ENCODE peak calls at places on chromosome 22, in eight cellular contexts. One of them, this sample, is unnamed.
A peak's percentile ranks its signal among the peaks of the same experiment; 100 is the strongest.

GRCh38 chr22:27482414-27482813 is 319.1 kb downstream of the MN1 start:
- DNase-seq in osteocyte: no peak
- DNase-seq in neural progenitor cell: no peak
- DNase-seq in CD8-positive, alpha-beta T cell: no peak
- DNase-seq in endothelial cell: no peak
- DNase-seq in breast epithelium: no peak
- DNase-seq in brain microvascular endothelial cell: no peak
- DNase-seq in GM13976: no peak
- DNase-seq in this sample: no peak

GRCh38 chr22:17158568-17159503 is at the start of gene HDHD5:
- DNase-seq in osteocyte: peak; percentile 93
- DNase-seq in neural progenitor cell: peak; percentile 94
- DNase-seq in CD8-positive, alpha-beta T cell: peak; percentile 85
- DNase-seq in endothelial cell: peak; percentile 87
- DNase-seq in breast epithelium: peak; percentile 86
- DNase-seq in brain microvascular endothelial cell: peak; percentile 63
- DNase-seq in GM13976: peak; percentile 94
- DNase-seq in this sample: peak; percentile 76

GRCh38 chr22:30985561-30986208 is 16.6 kb downstream of the TUG1 start:
- DNase-seq in osteocyte: no peak
- DNase-seq in neural progenitor cell: no peak
- DNase-seq in CD8-positive, alpha-beta T cell: no peak
- DNase-seq in endothelial cell: no peak
- DNase-seq in breast epithelium: no peak
- DNase-seq in brain microvascular endothelial cell: no peak
- DNase-seq in GM13976: no peak
- DNase-seq in this sample: no peak

GRCh38 chr22:40641269-40641668 is 4.8 kb upstream of the MRTFA start:
- DNase-seq in osteocyte: no peak
- DNase-seq in neural progenitor cell: no peak
- DNase-seq in CD8-positive, alpha-beta T cell: no peak
- DNase-seq in endothelial cell: no peak
- DNase-seq in breast epithelium: no peak
- DNase-seq in brain microvascular endothelial cell: no peak
- DNase-seq in GM13976: no peak
- DNase-seq in this sample: no peak

GRCh38 chr22:37501610-37502341 is 15.6 kb upstream of the MFNG start:
- DNase-seq in osteocyte: no peak
- DNase-seq in neural progenitor cell: no peak
- DNase-seq in CD8-positive, alpha-beta T cell: no peak
- DNase-seq in endothelial cell: no peak
- DNase-seq in breast epithelium: peak; percentile 80
- DNase-seq in brain microvascular endothelial cell: peak; percentile 77
- DNase-seq in GM13976: no peak
- DNase-seq in this sample: no peak

GRCh38 chr22:36334838-36335603 is 52.7 kb downstream of the MYH9 start:
- DNase-seq in osteocyte: no peak
- DNase-seq in neural progenitor cell: peak; percentile 78
- DNase-seq in CD8-positive, alpha-beta T cell: no peak
- DNase-seq in endothelial cell: no peak
- DNase-seq in breast epithelium: no peak
- DNase-seq in brain microvascular endothelial cell: no peak
- DNase-seq in GM13976: no peak
- DNase-seq in this sample: no peak

GRCh38 chr22:23415490-23415851 is 164.6 kb downstream of the IGLL1 start:
- DNase-seq in osteocyte: no peak
- DNase-seq in neural progenitor cell: no peak
- DNase-seq in CD8-positive, alpha-beta T cell: no peak
- DNase-seq in endothelial cell: no peak
- DNase-seq in breast epithelium: no peak
- DNase-seq in brain microvascular endothelial cell: no peak
- DNase-seq in GM13976: no peak
- DNase-seq in this sample: no peak

GRCh38 chr22:36073476-36073875 is 44.9 kb upstream of the RBFOX2 start:
- DNase-seq in osteocyte: no peak
- DNase-seq in neural progenitor cell: no peak
- DNase-seq in CD8-positive, alpha-beta T cell: no peak
- DNase-seq in endothelial cell: no peak
- DNase-seq in breast epithelium: no peak
- DNase-seq in brain microvascular endothelial cell: no peak
- DNase-seq in GM13976: no peak
- DNase-seq in this sample: no peak

GRCh38 chr22:30187726-30188407 is 58.7 kb downstream of the LIF start:
- DNase-seq in osteocyte: no peak
- DNase-seq in neural progenitor cell: no peak
- DNase-seq in CD8-positive, alpha-beta T cell: no peak
- DNase-seq in endothelial cell: no peak
- DNase-seq in breast epithelium: no peak
- DNase-seq in brain microvascular endothelial cell: no peak
- DNase-seq in GM13976: no peak
- DNase-seq in this sample: no peak

GRCh38 chr22:29004647-29005371 is 56.8 kb downstream of the C22orf31 start:
- DNase-seq in osteocyte: no peak
- DNase-seq in neural progenitor cell: peak; percentile 94
- DNase-seq in CD8-positive, alpha-beta T cell: no peak
- DNase-seq in endothelial cell: peak; percentile 47
- DNase-seq in breast epithelium: no peak
- DNase-seq in brain microvascular endothelial cell: no peak
- DNase-seq in GM13976: no peak
- DNase-seq in this sample: no peak

DNA sequence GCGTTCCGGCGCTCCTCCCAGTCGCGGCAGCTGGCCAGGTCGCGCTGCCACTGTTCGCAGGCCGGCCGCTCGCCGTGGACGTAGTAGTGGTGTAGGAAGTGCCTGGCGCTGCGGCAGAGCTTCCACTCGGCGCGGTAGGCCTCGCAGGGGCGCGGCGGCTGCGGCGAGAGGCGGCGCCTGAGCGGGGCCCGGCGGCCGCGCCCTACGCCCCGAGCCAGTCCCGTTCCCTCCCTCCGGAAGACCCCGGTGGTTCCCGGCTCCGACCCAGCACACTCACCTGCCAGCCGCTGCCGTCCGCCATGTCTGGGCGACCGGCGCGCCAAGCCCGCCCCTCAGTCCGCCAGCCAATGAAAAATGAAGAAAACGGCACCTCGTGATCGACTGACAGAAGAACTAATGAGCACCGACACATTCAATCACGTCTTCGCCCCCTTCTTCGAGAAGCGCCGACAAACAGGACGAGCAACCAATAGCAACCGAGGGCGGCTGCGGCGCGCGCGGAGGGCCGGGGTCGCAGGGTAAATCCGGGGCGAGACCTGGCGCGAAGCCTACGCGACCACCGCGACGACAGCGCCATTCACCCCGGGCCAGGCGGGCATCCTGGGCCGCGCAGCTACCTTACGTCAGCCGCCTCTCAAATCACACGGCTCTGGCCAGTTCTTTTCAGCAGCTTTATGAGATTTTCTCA is at the start of gene C22orf39:
- DNase-seq in osteocyte: peak; percentile 94
- DNase-seq in neural progenitor cell: peak; percentile 97
- DNase-seq in CD8-positive, alpha-beta T cell: peak; percentile 81
- DNase-seq in endothelial cell: peak; percentile 82
- DNase-seq in breast epithelium: peak; percentile 87
- DNase-seq in brain microvascular endothelial cell: peak; percentile 92
- DNase-seq in GM13976: peak; percentile 98
- DNase-seq in this sample: peak; percentile 74
- TF ChIP-seq CTCF in osteocyte: no peak
- TF ChIP-seq CTCF in neural progenitor cell: no peak
- TF ChIP-seq CTCF in CD8-positive, alpha-beta T cell: no peak
- TF ChIP-seq CTCF in endothelial cell: no peak
- TF ChIP-seq CTCF in breast epithelium: no peak
- TF ChIP-seq CTCF in brain microvascular endothelial cell: no peak
- TF ChIP-seq CTCF in GM13976: no peak
- TF ChIP-seq CTCF in this sample: no peak

DNA sequence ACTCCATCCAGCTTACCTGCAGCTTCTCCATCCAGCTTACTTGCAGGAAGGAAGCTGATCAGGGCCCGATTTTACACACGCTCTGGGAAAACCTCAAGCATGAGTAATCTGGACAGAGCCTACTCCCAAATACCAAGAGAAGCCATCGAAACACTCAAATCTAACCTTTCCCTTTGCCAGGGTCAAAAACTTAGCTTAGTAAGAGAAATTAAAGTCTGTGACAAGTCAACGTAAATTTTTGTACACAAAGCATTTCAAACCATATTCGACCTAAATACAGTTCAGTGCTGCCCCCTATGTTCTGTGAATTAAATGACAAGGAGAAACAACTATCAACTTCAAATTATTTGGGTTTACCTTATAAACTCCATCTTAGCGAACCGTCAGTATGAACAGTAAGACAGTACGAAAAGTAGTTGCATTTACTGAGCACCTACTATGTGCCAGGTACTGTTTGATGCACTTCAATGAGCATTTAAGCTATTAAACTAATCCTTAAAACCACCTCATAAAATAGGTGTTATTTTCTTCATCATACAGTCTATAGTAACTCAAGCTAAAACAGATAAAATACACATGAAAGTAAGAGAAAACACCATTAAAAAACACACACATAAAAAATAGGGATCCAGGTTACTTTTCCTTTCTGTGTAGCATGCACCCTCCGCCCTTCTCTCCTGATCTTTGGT is 36.9 kb downstream of the ARFGAP3 start:
- DNase-seq in osteocyte: peak; percentile 36
- DNase-seq in neural progenitor cell: peak; percentile 40
- DNase-seq in CD8-positive, alpha-beta T cell: no peak
- DNase-seq in endothelial cell: no peak
- DNase-seq in breast epithelium: peak; percentile 27
- DNase-seq in brain microvascular endothelial cell: peak; percentile 40
- DNase-seq in GM13976: no peak
- DNase-seq in this sample: no peak
- TF ChIP-seq CTCF in osteocyte: peak; percentile 65
- TF ChIP-seq CTCF in neural progenitor cell: peak; percentile 68
- TF ChIP-seq CTCF in CD8-positive, alpha-beta T cell: no peak
- TF ChIP-seq CTCF in endothelial cell: peak; percentile 85
- TF ChIP-seq CTCF in breast epithelium: no peak
- TF ChIP-seq CTCF in brain microvascular endothelial cell: peak; percentile 47
- TF ChIP-seq CTCF in GM13976: no peak
- TF ChIP-seq CTCF in this sample: no peak

GRCh38 chr22:46357186-46357500 is 21.6 kb downstream of the TRMU start:
- DNase-seq in osteocyte: no peak
- DNase-seq in neural progenitor cell: no peak
- DNase-seq in CD8-positive, alpha-beta T cell: no peak
- DNase-seq in endothelial cell: no peak
- DNase-seq in breast epithelium: no peak
- DNase-seq in brain microvascular endothelial cell: no peak
- DNase-seq in GM13976: no peak
- DNase-seq in this sample: no peak
- TF ChIP-seq CTCF in osteocyte: no peak
- TF ChIP-seq CTCF in neural progenitor cell: no peak
- TF ChIP-seq CTCF in CD8-positive, alpha-beta T cell: no peak
- TF ChIP-seq CTCF in endothelial cell: no peak
- TF ChIP-seq CTCF in breast epithelium: no peak
- TF ChIP-seq CTCF in brain microvascular endothelial cell: peak; percentile 18
- TF ChIP-seq CTCF in GM13976: no peak
- TF ChIP-seq CTCF in this sample: no peak

DNA sequence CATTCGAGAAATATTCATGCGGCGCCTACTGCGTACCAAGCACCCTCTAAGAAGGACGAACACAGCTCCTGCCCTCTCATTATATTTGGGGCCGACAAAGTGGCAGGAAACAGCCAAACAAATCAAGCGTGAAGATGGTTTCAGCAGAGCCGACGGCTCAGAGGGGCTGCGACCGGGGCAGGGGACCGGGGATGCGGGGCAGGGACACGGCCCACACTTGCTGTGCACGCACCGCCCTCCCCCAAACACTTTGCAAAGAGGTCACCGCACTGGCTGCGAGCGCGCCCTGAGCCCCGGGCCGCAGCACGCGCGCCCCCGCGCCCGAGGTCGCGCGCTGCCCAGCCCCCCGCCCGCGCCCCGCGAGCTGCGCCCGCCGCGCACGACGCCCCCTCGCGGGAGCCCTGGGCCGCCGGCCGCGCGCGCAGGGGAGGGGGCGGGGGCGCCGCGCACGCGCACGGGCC is 255 bp upstream of the SYNGR1 start:
- DNase-seq in osteocyte: no peak
- DNase-seq in neural progenitor cell: peak; percentile 88
- DNase-seq in CD8-positive, alpha-beta T cell: no peak
- DNase-seq in endothelial cell: peak; percentile 26
- DNase-seq in breast epithelium: no peak
- DNase-seq in brain microvascular endothelial cell: no peak
- DNase-seq in GM13976: peak; percentile 77
- DNase-seq in this sample: no peak
- TF ChIP-seq CTCF in osteocyte: no peak
- TF ChIP-seq CTCF in neural progenitor cell: no peak
- TF ChIP-seq CTCF in CD8-positive, alpha-beta T cell: no peak
- TF ChIP-seq CTCF in endothelial cell: no peak
- TF ChIP-seq CTCF in breast epithelium: no peak
- TF ChIP-seq CTCF in brain microvascular endothelial cell: no peak
- TF ChIP-seq CTCF in GM13976: peak; percentile 16
- TF ChIP-seq CTCF in this sample: no peak

DNA sequence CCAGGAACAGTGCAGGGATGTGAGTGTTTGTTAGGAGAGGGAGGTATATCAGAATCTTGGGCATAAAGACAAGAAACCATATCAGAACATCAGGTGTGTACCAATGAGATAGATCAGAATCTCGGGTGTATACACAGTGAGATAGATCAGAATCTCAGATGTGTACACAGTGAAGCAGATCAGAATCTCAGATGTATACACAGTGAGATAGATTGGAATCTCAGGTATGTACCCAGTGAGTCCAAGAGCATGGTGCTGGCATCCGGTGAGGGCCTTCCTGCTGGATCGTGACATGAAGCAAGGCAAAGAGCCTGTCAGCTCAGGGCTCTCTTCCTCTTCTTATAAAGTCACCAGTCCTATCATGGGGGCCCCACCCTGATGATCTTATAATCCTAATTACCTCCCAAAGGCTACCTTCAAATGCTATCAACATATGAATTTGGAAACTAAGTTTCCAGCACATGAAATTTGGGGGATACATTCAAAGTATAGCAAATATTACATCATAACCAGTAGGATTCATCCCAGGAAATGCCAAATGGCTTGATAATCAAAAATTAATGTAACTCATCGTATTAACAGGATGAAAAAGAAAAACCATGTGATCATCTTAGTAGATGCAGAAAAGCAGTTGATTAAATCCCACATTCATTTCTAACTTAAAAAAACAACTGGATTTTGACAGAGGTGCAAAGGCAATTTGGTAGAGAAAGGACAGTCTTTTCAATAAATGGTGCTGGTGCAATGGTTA is 28.6 kb downstream of the PPARA start:
- DNase-seq in osteocyte: no peak
- DNase-seq in neural progenitor cell: no peak
- DNase-seq in CD8-positive, alpha-beta T cell: no peak
- DNase-seq in endothelial cell: no peak
- DNase-seq in breast epithelium: no peak
- DNase-seq in brain microvascular endothelial cell: no peak
- DNase-seq in GM13976: no peak
- DNase-seq in this sample: no peak
- TF ChIP-seq CTCF in osteocyte: no peak
- TF ChIP-seq CTCF in neural progenitor cell: no peak
- TF ChIP-seq CTCF in CD8-positive, alpha-beta T cell: no peak
- TF ChIP-seq CTCF in endothelial cell: no peak
- TF ChIP-seq CTCF in breast epithelium: no peak
- TF ChIP-seq CTCF in brain microvascular endothelial cell: no peak
- TF ChIP-seq CTCF in GM13976: no peak
- TF ChIP-seq CTCF in this sample: no peak

GRCh38 chr22:32411829-32412592 is at the start of gene RTCB:
- DNase-seq in osteocyte: peak; percentile 96
- DNase-seq in neural progenitor cell: peak; percentile 94
- DNase-seq in CD8-positive, alpha-beta T cell: peak; percentile 91
- DNase-seq in endothelial cell: peak; percentile 91
- DNase-seq in breast epithelium: peak; percentile 89
- DNase-seq in brain microvascular endothelial cell: peak; percentile 94
- DNase-seq in GM13976: peak; percentile 87
- DNase-seq in this sample: peak; percentile 93
- TF ChIP-seq CTCF in osteocyte: no peak
- TF ChIP-seq CTCF in neural progenitor cell: peak; percentile 5
- TF ChIP-seq CTCF in CD8-positive, alpha-beta T cell: no peak
- TF ChIP-seq CTCF in endothelial cell: no peak
- TF ChIP-seq CTCF in breast epithelium: no peak
- TF ChIP-seq CTCF in brain microvascular endothelial cell: no peak
- TF ChIP-seq CTCF in GM13976: no peak
- TF ChIP-seq CTCF in this sample: no peak